ENCODE peak calls at places on chromosomes 13 and 19, in four cellular contexts. G, O, S and J are unnamed samples.

GRCh38 chr13:95023405-95023804 is 277.8 kb downstream of the ABCC4 start:
- DNase-seq in S (no peak), G (no peak), O (no peak), J (no peak)

GRCh38 chr19:372306-372890 is 27.8 kb upstream of the MIER2 start:
- DNase-seq in O (peak), S (no peak), G (no peak), J (no peak)

GRCh38 chr13:23378009-23378632 is 55.4 kb downstream of the SACS start:
- DNase-seq in S (no peak), O (peak), G (peak), J (peak)

GRCh38 chr13:95481051-95481775 is 71.3 kb upstream of the CLDN10 start:
- DNase-seq in G (no peak), O (no peak), S (no peak), J (no peak)

GRCh38 chr13:85638815-85639393 is 160.3 kb downstream of the SLITRK6 start:
- DNase-seq in S (no peak), O (no peak), G (no peak), J (no peak)

GRCh38 chr13:48181482-48182145 is 51.4 kb upstream of the ITM2B start:
- DNase-seq in O (no peak), G (no peak), S (no peak), J (no peak)

GRCh38 chr19:17766543-17767131 is 15.4 kb downstream of the FCHO1 start:
- DNase-seq in O (peak), S (peak), G (no peak), J (peak)

GRCh38 chr19:45442927-45443461 is 19.3 kb upstream of the ERCC1 start:
- DNase-seq in O (no peak), G (no peak), S (no peak), J (peak)

GRCh38 chr13:26497991-26498423 is 59.5 kb upstream of the WASF3 start:
- DNase-seq in G (no peak), S (no peak), O (peak), J (no peak)

GRCh38 chr13:37811441-37811840 is 58.1 kb downstream of the TRPC4 start:
- DNase-seq in S (no peak), G (no peak), O (no peak), J (no peak)

GRCh38 chr19:39093761-39094160 is 9.6 kb downstream of the ACP7 start:
- DNase-seq in O (no peak), G (no peak), S (no peak), J (no peak)

GRCh38 chr13:36673838-36674326 is at the start of gene SERTM1:
- DNase-seq in O (no peak), G (no peak), S (no peak), J (no peak)

GRCh38 chr13:44243198-44243852 is 130.3 kb upstream of the SERP2 start:
- DNase-seq in G (no peak), O (no peak), S (no peak), J (no peak)